ENCODE peak calls at places on chromosomes 5 and 9, in six cellular contexts. X is CD8-positive, alpha-beta T cell; N is lower lobe of right lung; V is GM23248; Y is HepG2; R is H9. Q is an unnamed sample. For H3K4me1, the result is how much of the 10 kb centered on the place peaks cover.

GRCh38 chr9:135346438-135347050 is 133.0 kb upstream of the PPP1R26 start:
- DNase-seq in X (no peak), V (no peak), N (no peak), R (no peak), Y (no peak), Q (no peak)

GRCh38 chr9:73683862-73684591 is 532.4 kb downstream of the ANXA1 start:
- DNase-seq in N (no peak), X (no peak), V (peak), R (peak), Y (peak), Q (no peak)

GRCh38 chr9:84542554-84542953 is 127.0 kb upstream of the NTRK2 start:
- DNase-seq in X (no peak), R (no peak), Y (no peak), N (no peak), V (no peak), Q (no peak)

GRCh38 chr9:6667633-6668280 is 22.2 kb upstream of the GLDC start:
- DNase-seq in Y (no peak), N (no peak), V (peak), X (no peak), R (no peak), Q (no peak)

GRCh38 chr5:3230254-3230653 is 365.4 kb upstream of the IRX1 start:
- DNase-seq in N (no peak), V (no peak), Y (no peak), R (no peak), X (no peak), Q (no peak)

GRCh38 chr5:134994560-134995156 is 27.0 kb downstream of the CATSPER3 start:
- DNase-seq in N (no peak), X (no peak), Y (no peak), R (no peak), V (no peak), Q (no peak)

GRCh38 chr5:180160822-180161221 is 48.2 kb downstream of the RASGEF1C start:
- DNase-seq in Y (no peak), R (no peak), V (no peak), N (no peak), X (no peak), Q (peak)

GRCh38 chr5:7261049-7261448 is 134.9 kb upstream of the ADCY2 start:
- DNase-seq in V (peak), R (peak), X (no peak), Y (peak), N (no peak), Q (no peak)

GRCh38 chr5:122882836-122883235 is 37.4 kb downstream of the SNX24 start:
- DNase-seq in R (no peak), X (no peak), Y (no peak), V (peak), N (no peak), Q (no peak)

GRCh38 chr9:109789582-109790360 is 9.8 kb downstream of the PALM2AKAP2 start:
- DNase-seq in V (no peak), R (no peak), X (no peak), Y (no peak), N (no peak), Q (no peak)

GRCh38 chr5:176921669-176922196 is 22.6 kb upstream of the HK3 start:
- DNase-seq in N (no peak), X (no peak), Y (no peak), V (no peak), R (no peak), Q (no peak)

GRCh38 chr9:80552931-80553330 is 981.2 kb downstream of the TLE4 start:
- DNase-seq in R (no peak), V (peak), N (no peak), Y (no peak), X (no peak), Q (no peak)

DNA sequence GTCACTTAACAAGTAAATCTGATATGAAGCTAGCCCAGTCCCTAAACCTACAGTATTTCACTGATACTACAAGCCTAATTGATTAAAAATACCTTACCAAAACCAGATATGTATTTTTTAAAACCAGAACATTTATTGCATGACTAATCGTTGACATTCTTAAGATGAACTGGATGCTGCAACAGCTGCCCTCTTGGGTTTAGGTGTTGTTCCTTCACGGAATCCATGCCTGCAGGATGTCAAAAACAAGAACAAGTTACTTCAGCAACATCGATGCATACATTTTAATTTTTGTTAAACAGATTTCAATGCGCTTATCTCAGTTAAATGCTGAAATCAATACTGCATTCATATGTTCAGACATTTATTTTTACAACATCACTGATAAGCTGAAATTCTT is 2.7 kb downstream of the RPL37 start:
- DNase-seq in R (no peak), Y (no peak), V (no peak), X (no peak), N (no peak), Q (no peak)
- H3K27ac ChIP-seq in R (no peak), Y (peak), V (peak), X (no peak), N (no peak), Q (no peak)

GRCh38 chr9:90916147-90916734 is 114.6 kb downstream of the SYK start:
- DNase-seq in V (peak), N (no peak), X (no peak), R (no peak), Y (no peak), Q (no peak)
- H3K4me1 ChIP-seq in V (under half), N (under half), X (under half), R (under half), Y (under half), Q (under half)

GRCh38 chr9:127358023-127358535 is 38.9 kb upstream of the SLC2A8 start:
- DNase-seq in V (no peak), Y (no peak), N (no peak), X (no peak), R (no peak), Q (no peak)

GRCh38 chr9:127358770-127359169 is 38.2 kb upstream of the SLC2A8 start:
- DNase-seq in X (no peak), V (no peak), Y (no peak), N (no peak), R (no peak), Q (no peak)

GRCh38 chr9:127360829-127361228 is 36.1 kb upstream of the SLC2A8 start:
- DNase-seq in X (no peak), V (peak), N (no peak), Y (peak), R (peak), Q (no peak)

GRCh38 chr9:127361561-127361960 is 35.4 kb upstream of the SLC2A8 start:
- DNase-seq in R (no peak), N (no peak), V (no peak), X (no peak), Y (no peak), Q (no peak)

GRCh38 chr9:127360205-127360604 is 36.8 kb upstream of the SLC2A8 start:
- DNase-seq in Y (no peak), N (no peak), R (no peak), X (no peak), V (no peak), Q (no peak)
- H3K27ac ChIP-seq in Y (no peak), N (no peak), R (no peak), X (no peak), V (no peak), Q (no peak)

GRCh38 chr5:56845904-56846479 is 30.6 kb downstream of the MAP3K1 start:
- DNase-seq in X (no peak), R (no peak), Y (no peak), N (no peak), V (no peak), Q (no peak)
- H3K4me1 ChIP-seq in X (under half), R (under half), Y (under half), N (half or more), V (under half), Q (under half)

GRCh38 chr5:73899916-73900315 is 273.9 kb downstream of the ARHGEF28 start:
- DNase-seq in V (no peak), Y (no peak), N (no peak), R (no peak), X (no peak), Q (no peak)

GRCh38 chr5:73900566-73900965 is 274.6 kb downstream of the ARHGEF28 start:
- DNase-seq in X (no peak), Y (no peak), V (no peak), N (no peak), R (no peak), Q (no peak)

GRCh38 chr5:73901045-73901444 is 275.0 kb downstream of the ARHGEF28 start:
- DNase-seq in N (no peak), R (no peak), V (no peak), Y (no peak), X (no peak), Q (peak)

GRCh38 chr5:73902327-73903051 is 276.5 kb downstream of the ARHGEF28 start:
- DNase-seq in V (peak), X (no peak), N (no peak), Y (peak), R (no peak), Q (no peak)

GRCh38 chr5:73901455-73901854 is 275.5 kb downstream of the ARHGEF28 start:
- DNase-seq in Y (no peak), R (no peak), X (no peak), V (no peak), N (no peak), Q (peak)
- H3K27ac ChIP-seq in Y (no peak), R (no peak), X (no peak), V (no peak), N (no peak), Q (peak)

DNA sequence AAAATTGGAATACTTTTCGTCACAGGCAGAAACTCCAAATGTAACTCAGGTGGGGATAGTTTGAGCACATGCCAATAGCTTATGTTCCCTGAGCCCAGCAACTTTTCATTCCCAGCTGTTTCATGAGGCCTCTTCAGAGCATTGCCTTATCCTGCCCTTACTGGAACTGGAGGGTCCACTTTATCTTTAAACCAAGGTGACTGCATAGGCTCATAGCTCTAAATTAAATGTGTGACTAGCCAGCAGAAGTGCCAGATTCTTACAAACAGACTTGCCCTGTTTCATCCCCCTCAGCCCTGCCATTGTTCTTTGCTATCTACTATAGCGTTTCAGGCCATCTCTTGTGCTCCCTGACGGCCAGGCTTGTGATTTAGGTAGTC is 8.1 kb upstream of the LCP2 start:
- DNase-seq in X (no peak), Y (no peak), R (no peak), V (no peak), N (no peak), Q (no peak)
- H3K4me1 ChIP-seq in X (under half), Y (under half), R (under half), V (under half), N (half or more), Q (under half)

DNA sequence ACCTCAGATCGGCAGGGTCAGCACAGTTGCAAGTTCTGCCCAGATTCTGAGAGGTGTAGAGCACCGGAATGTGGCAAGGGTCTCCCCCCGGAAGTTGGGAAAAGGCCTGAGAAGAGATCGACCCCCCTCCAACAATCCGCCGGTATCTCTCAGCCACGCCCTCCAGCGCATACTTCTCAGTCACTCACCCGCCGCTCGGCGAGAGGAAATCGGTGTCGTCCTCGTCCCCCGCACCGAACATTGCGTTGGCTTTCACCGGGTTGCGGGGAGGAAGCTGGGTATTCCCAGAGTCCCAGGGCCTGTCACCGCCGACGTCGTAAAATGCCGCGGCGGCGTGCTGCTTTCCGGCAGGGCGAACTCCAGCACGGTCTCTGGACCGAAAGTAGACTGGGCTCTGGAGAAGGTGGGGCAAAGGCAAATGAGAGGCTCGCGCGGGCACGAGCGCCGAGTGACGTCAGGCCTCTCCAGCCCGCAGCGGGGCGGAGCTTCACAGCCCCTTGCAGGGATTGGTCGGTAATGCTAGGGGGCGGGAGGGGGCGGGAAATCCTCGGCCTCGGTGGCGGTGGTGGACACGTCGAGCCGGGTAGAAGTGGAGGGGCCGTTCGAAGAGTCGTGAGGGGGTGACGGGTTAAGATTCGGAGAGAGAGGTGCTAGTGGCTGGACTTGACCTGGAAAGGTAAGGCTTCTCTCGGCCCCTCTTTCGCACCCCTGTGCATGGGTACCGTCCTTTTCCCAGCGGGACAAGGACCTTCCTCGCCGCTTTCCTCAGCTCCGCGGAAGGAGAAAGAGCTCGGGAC is at the start of the genes FKBP15 and SLC31A1:
- DNase-seq in Y (peak), V (peak), X (peak), N (peak), R (peak), Q (peak)
- H3K27ac ChIP-seq in Y (peak), V (peak), X (peak), N (peak), R (no peak), Q (peak)

GRCh38 chr9:131417264-131418142 is 23.6 kb downstream of the PRRC2B start:
- DNase-seq in V (no peak), X (no peak), Y (no peak), N (no peak), R (no peak), Q (no peak)
- H3K4me1 ChIP-seq in V (under half), X (half or more), Y (half or more), N (half or more), R (under half), Q (under half)

Q was measured in breast epithelium.